ENCODE peak calls at places on chromosomes 5 and 9, in eight cellular contexts. D is tibial artery, S is left ventricle myocardium inferior, U is PC-9, Z is uterus, W is fibroblast of lung, N is AG04450, F is ovary. H is an unnamed sample. For H3K9me3, the result is how much of the 10 kb centered on the place peaks cover.

GRCh38 chr9:112046181-112046580 is 128.9 kb downstream of the SUSD1 start:
- DNase-seq in N (no peak), S (no peak), W (peak), U (peak), Z (no peak), D (no peak), F (no peak), H (no peak)

GRCh38 chr9:38441347-38442085 is 17.3 kb upstream of the IGFBPL1 start:
- DNase-seq in N (no peak), D (no peak), Z (no peak), W (no peak), U (no peak), F (no peak), S (no peak), H (no peak)

GRCh38 chr9:8874482-8874881 is 1074.9 kb upstream of the DMAC1 start:
- DNase-seq in S (no peak), D (no peak), U (no peak), F (no peak), W (no peak), Z (no peak), N (no peak), H (no peak)

GRCh38 chr5:93092349-93093105 is 488.5 kb downstream of the NR2F1-AS1 start:
- DNase-seq in S (no peak), Z (no peak), W (peak), D (no peak), U (no peak), N (no peak), F (no peak), H (no peak)

GRCh38 chr5:31861601-31862000 is 222.7 kb downstream of the PDZD2 start:
- DNase-seq in D (no peak), Z (no peak), S (no peak), W (no peak), N (no peak), U (no peak), F (no peak), H (no peak)

GRCh38 chr9:85020791-85021190 is 351.3 kb downstream of the NTRK2 start:
- DNase-seq in U (no peak), S (no peak), D (no peak), Z (no peak), N (no peak), F (no peak), W (no peak), H (no peak)

GRCh38 chr5:168006473-168007130 is 284.8 kb upstream of the WWC1 start:
- DNase-seq in U (no peak), Z (no peak), D (no peak), F (peak), N (no peak), S (no peak), W (peak), H (no peak)

GRCh38 chr5:34452170-34452828 is 203.8 kb upstream of the RAI14 start:
- DNase-seq in W (peak), U (no peak), N (peak), Z (no peak), D (no peak), S (no peak), F (no peak), H (no peak)

GRCh38 chr5:177356756-177357458 is 817 bp upstream of the RGS14 start:
- DNase-seq in S (no peak), W (no peak), Z (no peak), N (no peak), D (no peak), F (no peak), U (no peak), H (no peak)

GRCh38 chr9:89007041-89007440 is 15.8 kb downstream of the S1PR3 start:
- DNase-seq in U (no peak), W (no peak), N (no peak), S (no peak), Z (no peak), F (no peak), D (peak), H (no peak)

GRCh38 chr5:2387224-2388004 is 364.1 kb downstream of the IRX2 start:
- DNase-seq in W (peak), S (no peak), D (no peak), U (no peak), Z (no peak), F (no peak), N (no peak), H (no peak)

GRCh38 chr9:16484178-16484577 is 386.3 kb downstream of the BNC2 start:
- DNase-seq in U (no peak), Z (no peak), D (no peak), N (no peak), S (no peak), W (no peak), F (no peak), H (no peak)

GRCh38 chr5:107975568-107975967 is 304.8 kb upstream of the EFNA5 start:
- DNase-seq in W (no peak), F (no peak), S (no peak), Z (no peak), D (no peak), U (no peak), N (no peak), H (no peak)

GRCh38 chr9:120716483-120716882 is 2.2 kb upstream of the MEGF9 start:
- DNase-seq in N (no peak), F (no peak), U (no peak), D (no peak), S (no peak), Z (no peak), W (no peak), H (peak)

GRCh38 chr5:146042628-146043279 is 62.6 kb downstream of the PLAC8L1 start:
- DNase-seq in D (no peak), N (peak), W (peak), Z (no peak), F (no peak), U (peak), S (no peak), H (no peak)

GRCh38 chr9:737400-738120 is 103.9 kb upstream of the DMRT1 start:
- DNase-seq in D (peak), N (no peak), U (no peak), Z (no peak), S (no peak), W (no peak), F (no peak), H (no peak)

GRCh38 chr5:80990971-80991370 is 30.8 kb downstream of the RASGRF2 start:
- DNase-seq in F (no peak), S (no peak), Z (no peak), N (no peak), D (no peak), U (peak), W (no peak), H (no peak)

GRCh38 chr5:7422719-7423118 is 26.8 kb downstream of the ADCY2 start:
- DNase-seq in W (no peak), F (no peak), Z (no peak), D (no peak), N (no peak), S (no peak), U (no peak), H (no peak)

GRCh38 chr5:98214240-98215051 is 559.0 kb upstream of the RGMB start:
- DNase-seq in W (peak), N (no peak), S (peak), Z (no peak), U (no peak), F (no peak), D (no peak), H (no peak)

GRCh38 chr9:123359106-123359505 is 3.1 kb downstream of the CRB2 start:
- DNase-seq in U (no peak), D (no peak), S (no peak), N (no peak), Z (no peak), F (no peak), W (no peak), H (no peak)

GRCh38 chr9:129944501-129945116 is 98.4 kb downstream of the FNBP1 start:
- DNase-seq in F (no peak), S (no peak), N (no peak), W (no peak), Z (no peak), D (no peak), U (no peak), H (no peak)

GRCh38 chr9:124381073-124381945 is 33.9 kb downstream of the PSMB7 start:
- DNase-seq in F (no peak), U (no peak), W (no peak), D (no peak), Z (no peak), S (no peak), N (no peak), H (no peak)

GRCh38 chr9:116323571-116323970 is 170.0 kb downstream of the PAPPA start:
- DNase-seq in D (no peak), W (no peak), S (no peak), F (no peak), N (no peak), U (peak), Z (no peak), H (no peak)

GRCh38 chr9:3758816-3759576 is 233.2 kb upstream of the RFX3 start:
- DNase-seq in D (no peak), Z (no peak), F (no peak), S (no peak), N (no peak), U (no peak), W (peak), H (no peak)

GRCh38 chr5:73722224-73722623 is 96.2 kb downstream of the ARHGEF28 start:
- DNase-seq in Z (no peak), U (no peak), D (no peak), F (no peak), S (no peak), W (peak), N (peak), H (no peak)

GRCh38 chr9:18296702-18297531 is 177.0 kb upstream of the ADAMTSL1 start:
- DNase-seq in N (no peak), S (no peak), U (no peak), D (no peak), Z (no peak), F (no peak), W (peak), H (no peak)

GRCh38 chr9:72041775-72042194 is 18.6 kb downstream of the C9orf57 start:
- DNase-seq in D (peak), F (peak), Z (peak), W (peak), S (peak), N (peak), U (peak), H (peak)

GRCh38 chr9:114914139-114914538 is 16.3 kb downstream of the TNFSF8 start:
- DNase-seq in F (no peak), W (no peak), N (no peak), U (peak), Z (no peak), D (no peak), S (no peak), H (no peak)

GRCh38 chr5:172142709-172143215 is 45.3 kb downstream of the STK10 start:
- DNase-seq in U (no peak), F (no peak), N (no peak), Z (no peak), D (no peak), S (no peak), W (no peak), H (no peak)

GRCh38 chr5:118736396-118736795 is 252.0 kb downstream of the DTWD2 start:
- DNase-seq in Z (no peak), W (no peak), S (no peak), D (no peak), N (no peak), F (no peak), U (no peak), H (no peak)

GRCh38 chr5:76622973-76623596 is at the start of gene F2RL2:
- DNase-seq in Z (peak), F (no peak), S (no peak), U (peak), N (peak), D (no peak), W (peak), H (no peak)

GRCh38 chr5:3339798-3340115 is 255.9 kb upstream of the IRX1 start:
- DNase-seq in F (no peak), D (peak), W (no peak), Z (no peak), N (no peak), U (no peak), S (no peak), H (no peak)

GRCh38 chr9:131697097-131697496 is 42.8 kb downstream of the RAPGEF1 start:
- DNase-seq in W (peak), F (peak), Z (peak), D (no peak), N (no peak), U (no peak), S (peak), H (peak)
- TF ChIP-seq CTCF in W (peak), F (peak), Z (no peak), D (no peak), N (peak), U (no peak), S (peak), H (peak)

GRCh38 chr5:157164521-157164920 is 1.5 kb downstream of the GARIN3 start:
- DNase-seq in F (no peak), W (no peak), N (no peak), U (no peak), D (no peak), Z (no peak), S (no peak), H (no peak)

GRCh38 chr5:157159209-157159751 is 6.8 kb downstream of the GARIN3 start:
- DNase-seq in W (no peak), Z (no peak), S (no peak), U (no peak), N (no peak), F (no peak), D (no peak), H (no peak)

GRCh38 chr5:157162919-157163510 is 3.0 kb downstream of the GARIN3 start:
- DNase-seq in W (no peak), N (no peak), F (no peak), D (no peak), U (no peak), Z (no peak), S (no peak), H (no peak)

GRCh38 chr5:157160001-157160400 is 6.1 kb downstream of the GARIN3 start:
- DNase-seq in S (no peak), W (no peak), D (no peak), F (no peak), U (no peak), Z (no peak), N (no peak), H (no peak)

DNA sequence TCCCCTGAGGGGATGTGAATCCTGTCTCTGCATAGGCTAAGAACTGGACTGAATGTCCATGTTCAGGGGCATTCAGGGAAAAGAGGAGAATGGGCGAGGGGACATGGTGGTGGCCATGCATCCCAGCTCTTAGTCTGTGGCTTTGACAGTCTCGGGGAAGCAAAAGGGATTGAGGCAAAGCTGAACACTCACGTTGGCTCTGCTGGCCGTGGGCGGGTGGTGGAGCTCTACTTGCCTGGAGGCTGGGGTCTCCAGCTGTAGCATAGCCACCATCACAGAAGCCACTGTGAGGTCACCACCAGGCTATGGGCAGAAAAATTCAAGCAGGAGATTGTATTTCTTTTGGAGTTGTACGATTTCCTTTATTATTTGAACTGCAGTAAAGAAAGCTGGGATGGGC is 4.1 kb downstream of the GARIN3 start:
- DNase-seq in D (no peak), N (no peak), U (no peak), Z (no peak), F (no peak), S (no peak), W (no peak), H (no peak)
- H3K9me3 ChIP-seq in D (under half), N (under half), U (under half), Z (under half), F (under half), S (under half), W (under half), H (under half)

DNA sequence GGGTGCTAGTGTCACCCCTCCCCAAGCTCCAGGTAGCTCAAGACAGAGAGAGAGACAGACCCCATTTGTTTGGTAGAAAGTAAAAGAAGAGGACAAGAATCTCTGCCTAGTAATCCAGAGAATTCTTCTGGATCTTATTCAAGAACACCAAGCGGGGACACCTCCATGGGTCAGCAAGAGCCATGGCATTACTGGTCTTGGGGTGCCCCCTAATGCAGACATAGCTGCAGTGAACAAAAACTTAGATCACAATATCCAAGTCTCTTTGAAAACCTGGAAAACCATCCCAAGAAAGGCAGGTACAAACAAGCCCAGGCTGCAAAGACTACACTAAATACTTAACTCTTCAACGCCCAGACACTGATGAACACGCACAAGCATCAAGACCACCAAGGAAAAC is 29.9 kb upstream of the PDE4D start:
- DNase-seq in D (no peak), N (no peak), U (no peak), W (peak), Z (no peak), S (no peak), F (no peak), H (no peak)
- TF ChIP-seq CTCF in D (no peak), N (peak), U (peak), W (peak), Z (no peak), S (peak), F (no peak), H (no peak)

DNA sequence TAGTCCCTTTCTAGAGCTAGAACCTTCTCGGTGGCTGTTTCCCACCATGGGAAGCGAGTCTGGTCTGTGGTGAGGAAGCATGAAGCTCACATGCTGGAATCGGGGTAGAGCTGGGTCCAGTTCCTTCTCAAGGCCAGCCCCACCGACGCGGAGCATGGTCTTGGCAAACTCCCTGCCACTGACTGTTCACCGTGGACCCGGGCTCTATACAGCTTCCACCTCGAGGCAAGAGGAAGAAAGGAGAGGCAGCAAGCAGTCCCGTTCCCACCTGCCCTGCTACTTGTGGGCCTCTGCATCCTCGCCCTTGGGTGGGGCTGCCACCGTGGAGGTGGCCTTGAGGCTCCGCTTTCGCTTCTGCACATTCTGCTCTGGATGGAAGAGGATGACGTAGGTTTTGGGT is 13.7 kb downstream of the GRM6 start:
- DNase-seq in D (no peak), Z (no peak), N (no peak), F (no peak), U (no peak), W (no peak), S (no peak), H (no peak)
- H3K9me3 ChIP-seq in D (half or more), Z (under half), N (half or more), F (under half), U (under half), W (under half), S (half or more), H (under half)

GRCh38 chr9:97846347-97846746 is 6.7 kb upstream of the FOXE1 start:
- DNase-seq in S (no peak), D (no peak), W (no peak), F (no peak), U (no peak), N (no peak), Z (no peak), H (no peak)

GRCh38 chr9:97849980-97850379 is 3.0 kb upstream of the FOXE1 start:
- DNase-seq in N (no peak), U (no peak), D (no peak), S (no peak), Z (no peak), W (no peak), F (no peak), H (no peak)

GRCh38 chr9:97847474-97848236 is 5.4 kb upstream of the FOXE1 start:
- DNase-seq in Z (no peak), F (no peak), U (no peak), W (no peak), D (no peak), S (no peak), N (no peak), H (no peak)

GRCh38 chr9:97848582-97849237 is 4.3 kb upstream of the FOXE1 start:
- DNase-seq in U (no peak), F (no peak), S (no peak), W (no peak), N (no peak), D (no peak), Z (no peak), H (no peak)

GRCh38 chr9:97848237-97848581 is 4.8 kb upstream of the FOXE1 start:
- DNase-seq in U (no peak), S (no peak), F (no peak), Z (no peak), N (no peak), D (no peak), W (no peak), H (no peak)
- TF ChIP-seq CTCF in U (no peak), S (no peak), F (no peak), Z (no peak), N (peak), D (no peak), W (peak), H (no peak)

GRCh38 chr5:173591300-173591622 is 25.2 kb downstream of the BOD1 start:
- DNase-seq in U (no peak), S (no peak), N (no peak), W (no peak), D (no peak), Z (no peak), F (no peak), H (peak)
- H3K9me3 ChIP-seq in U (under half), S (under half), N (under half), W (under half), D (under half), Z (under half), F (under half), H (under half)

DNA sequence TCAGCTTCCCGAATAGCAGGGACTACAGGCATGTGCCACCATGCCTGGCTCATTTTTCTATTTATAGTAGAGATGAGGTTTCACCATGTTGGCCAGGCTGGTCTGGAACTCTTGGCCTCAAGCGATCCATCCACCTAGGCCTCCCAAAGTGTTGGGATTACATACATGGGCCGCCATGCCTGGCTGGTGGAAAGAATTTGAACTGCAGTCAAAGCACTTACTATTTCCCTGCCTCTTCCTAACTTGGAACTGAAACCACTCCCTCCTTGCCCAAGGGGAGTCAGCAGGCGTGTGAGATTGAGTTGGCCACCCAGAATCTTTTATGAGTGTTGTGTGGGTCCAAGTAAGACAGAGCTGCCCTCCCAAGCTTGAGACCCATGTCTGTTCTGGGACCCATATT is 86.1 kb upstream of the PTPN3 start:
- DNase-seq in N (no peak), Z (no peak), D (no peak), S (no peak), U (no peak), F (no peak), W (no peak), H (no peak)
- TF ChIP-seq CTCF in N (no peak), Z (no peak), D (no peak), S (no peak), U (no peak), F (no peak), W (no peak), H (no peak)

DNA sequence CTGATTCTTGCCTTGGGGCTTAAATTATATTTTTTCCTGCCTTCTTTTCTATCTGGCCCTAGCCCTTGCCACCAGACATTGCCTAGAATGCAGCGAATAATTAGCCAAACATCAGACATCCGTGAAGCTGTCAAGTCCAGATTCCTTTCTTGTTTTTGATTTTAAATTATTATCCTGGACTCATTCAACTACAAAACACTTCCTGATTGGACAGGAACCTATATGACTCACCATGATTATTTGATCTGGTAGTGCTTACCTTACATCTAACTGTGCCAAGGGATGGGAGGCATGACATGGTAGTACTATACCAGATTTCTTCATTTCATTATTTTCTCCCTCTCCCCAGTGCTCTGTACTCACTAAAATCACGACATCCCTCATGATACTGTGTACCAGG is 829.6 kb downstream of the TLR4 start:
- DNase-seq in U (no peak), Z (no peak), N (no peak), D (no peak), F (no peak), S (no peak), W (no peak), H (no peak)
- H3K9me3 ChIP-seq in U (under half), Z (under half), N (under half), D (under half), F (under half), S (under half), W (under half), H (under half)

GRCh38 chr5:139341689-139342422 is at the start of gene PAIP2:
- DNase-seq in U (peak), W (peak), Z (peak), N (peak), S (peak), F (peak), D (peak), H (peak)
- TF ChIP-seq CTCF in U (peak), W (peak), Z (peak), N (peak), S (peak), F (peak), D (peak), H (peak)

H was measured in adrenal gland.